ENCODE peak calls at places on chromosomes 13 and 19, in seven cellular contexts. One of them, this sample, is unnamed.

GRCh38 chr13:46119883-46120614 is 15.2 kb upstream of the CPB2 start:
- DNase-seq in HCT116: peak; percentile 39
- DNase-seq in uterus: no peak
- DNase-seq in IMR-90: peak; percentile 19
- DNase-seq in heart left ventricle: no peak
- DNase-seq in H1: no peak
- DNase-seq in tibial nerve: no peak
- DNase-seq in this sample: no peak

GRCh38 chr19:7507884-7508283 is 8.0 kb upstream of the ZNF358 start:
- DNase-seq in H1: peak; percentile 60
- DNase-seq in uterus: no peak
- DNase-seq in heart left ventricle: no peak
- DNase-seq in IMR-90: peak; percentile 80
- DNase-seq in HCT116: peak; percentile 90
- DNase-seq in tibial nerve: peak; percentile 56
- DNase-seq in this sample: peak; percentile 96

GRCh38 chr19:40889366-40889765 is 7.3 kb upstream of the CYP2A7 start:
- DNase-seq in H1: no peak
- DNase-seq in IMR-90: no peak
- DNase-seq in tibial nerve: no peak
- DNase-seq in uterus: no peak
- DNase-seq in heart left ventricle: no peak
- DNase-seq in HCT116: no peak
- DNase-seq in this sample: no peak

GRCh38 chr19:44846455-44847143 is 502 bp downstream of the NECTIN2 start:
- DNase-seq in tibial nerve: no peak
- DNase-seq in uterus: peak; percentile 68
- DNase-seq in IMR-90: no peak
- DNase-seq in heart left ventricle: peak; percentile 51
- DNase-seq in HCT116: no peak
- DNase-seq in H1: no peak
- DNase-seq in this sample: no peak

GRCh38 chr19:4814625-4815425 is 16.7 kb downstream of the TICAM1 start:
- DNase-seq in uterus: no peak
- DNase-seq in HCT116: no peak
- DNase-seq in H1: no peak
- DNase-seq in heart left ventricle: no peak
- DNase-seq in IMR-90: peak; percentile 64
- DNase-seq in tibial nerve: no peak
- DNase-seq in this sample: no peak

GRCh38 chr13:86446311-86446710 is 647.1 kb upstream of the SLITRK6 start:
- DNase-seq in uterus: no peak
- DNase-seq in IMR-90: peak; percentile 13
- DNase-seq in H1: peak; percentile 38
- DNase-seq in tibial nerve: no peak
- DNase-seq in HCT116: no peak
- DNase-seq in heart left ventricle: no peak
- DNase-seq in this sample: peak; percentile 61

GRCh38 chr13:97344250-97345175 is 89.5 kb upstream of the RAP2A start:
- DNase-seq in uterus: peak; percentile 64
- DNase-seq in heart left ventricle: peak; percentile 54
- DNase-seq in HCT116: peak; percentile 49
- DNase-seq in IMR-90: peak; percentile 61
- DNase-seq in H1: no peak
- DNase-seq in tibial nerve: peak; percentile 48
- DNase-seq in this sample: peak; percentile 26

GRCh38 chr13:52004508-52005183 is 6.6 kb downstream of the ATP7B start:
- DNase-seq in IMR-90: no peak
- DNase-seq in HCT116: no peak
- DNase-seq in tibial nerve: no peak
- DNase-seq in H1: no peak
- DNase-seq in heart left ventricle: no peak
- DNase-seq in uterus: no peak
- DNase-seq in this sample: no peak

GRCh38 chr19:28020631-28021315 is 1192.2 kb downstream of the UQCRFS1 start:
- DNase-seq in uterus: no peak
- DNase-seq in IMR-90: no peak
- DNase-seq in heart left ventricle: no peak
- DNase-seq in tibial nerve: no peak
- DNase-seq in H1: no peak
- DNase-seq in HCT116: no peak
- DNase-seq in this sample: no peak
- TF ChIP-seq POLR2A in uterus: no peak
- TF ChIP-seq POLR2A in IMR-90: no peak
- TF ChIP-seq POLR2A in heart left ventricle: no peak
- TF ChIP-seq POLR2A in tibial nerve: no peak
- TF ChIP-seq POLR2A in H1: no peak
- TF ChIP-seq POLR2A in HCT116: no peak
- TF ChIP-seq POLR2A in this sample: no peak

GRCh38 chr19:16260160-16260793 is 62.6 kb downstream of the AP1M1 start:
- DNase-seq in IMR-90: no peak
- DNase-seq in H1: no peak
- DNase-seq in tibial nerve: no peak
- DNase-seq in heart left ventricle: no peak
- DNase-seq in HCT116: no peak
- DNase-seq in uterus: no peak
- DNase-seq in this sample: no peak

GRCh38 chr19:16257509-16258002 is 59.8 kb downstream of the AP1M1 start:
- DNase-seq in H1: no peak
- DNase-seq in IMR-90: no peak
- DNase-seq in uterus: no peak
- DNase-seq in tibial nerve: no peak
- DNase-seq in HCT116: no peak
- DNase-seq in heart left ventricle: no peak
- DNase-seq in this sample: no peak

GRCh38 chr19:16259385-16260159 is 61.9 kb downstream of the AP1M1 start:
- DNase-seq in tibial nerve: no peak
- DNase-seq in H1: no peak
- DNase-seq in HCT116: no peak
- DNase-seq in uterus: no peak
- DNase-seq in IMR-90: no peak
- DNase-seq in heart left ventricle: no peak
- DNase-seq in this sample: no peak

GRCh38 chr19:16260794-16261161 is 63.1 kb downstream of the AP1M1 start:
- DNase-seq in IMR-90: no peak
- DNase-seq in H1: no peak
- DNase-seq in uterus: no peak
- DNase-seq in tibial nerve: no peak
- DNase-seq in HCT116: no peak
- DNase-seq in heart left ventricle: no peak
- DNase-seq in this sample: no peak

DNA sequence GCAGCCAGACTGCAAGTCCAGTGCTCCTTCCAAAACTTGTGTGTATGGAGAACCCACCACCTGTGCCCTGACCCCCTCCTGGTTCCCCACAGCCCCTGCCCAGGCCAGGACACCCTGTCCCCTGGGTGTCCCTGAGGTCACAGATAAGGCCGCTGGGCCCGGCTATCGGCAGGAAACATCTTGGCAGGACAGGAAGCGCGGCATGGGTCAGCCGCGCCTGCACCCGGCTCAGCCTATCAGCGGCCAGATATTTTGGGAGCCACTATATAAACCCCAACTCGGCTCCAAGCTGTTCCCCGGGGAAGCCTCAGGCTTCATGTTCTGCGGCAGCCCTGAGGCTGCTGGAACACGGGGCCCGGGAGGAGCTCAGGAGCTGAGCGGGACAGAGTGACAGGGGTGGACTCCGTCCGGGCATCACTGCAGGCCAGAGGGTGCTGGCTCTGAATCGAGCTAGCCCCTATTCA is 60.8 kb downstream of the AP1M1 start:
- DNase-seq in IMR-90: no peak
- DNase-seq in uterus: peak; percentile 75
- DNase-seq in HCT116: no peak
- DNase-seq in H1: no peak
- DNase-seq in tibial nerve: peak; percentile 35
- DNase-seq in heart left ventricle: peak; percentile 85
- DNase-seq in this sample: no peak
- TF ChIP-seq POLR2A in IMR-90: no peak
- TF ChIP-seq POLR2A in uterus: peak; percentile 74
- TF ChIP-seq POLR2A in HCT116: no peak
- TF ChIP-seq POLR2A in H1: no peak
- TF ChIP-seq POLR2A in tibial nerve: peak; percentile 41
- TF ChIP-seq POLR2A in heart left ventricle: peak; percentile 92
- TF ChIP-seq POLR2A in this sample: no peak

GRCh38 chr19:14798760-14799159 is 20.4 kb upstream of the ADGRE2 start:
- DNase-seq in HCT116: no peak
- DNase-seq in H1: no peak
- DNase-seq in IMR-90: no peak
- DNase-seq in uterus: no peak
- DNase-seq in tibial nerve: no peak
- DNase-seq in heart left ventricle: no peak
- DNase-seq in this sample: no peak

GRCh38 chr19:14796021-14796420 is 17.7 kb upstream of the ADGRE2 start:
- DNase-seq in H1: no peak
- DNase-seq in uterus: no peak
- DNase-seq in IMR-90: no peak
- DNase-seq in HCT116: no peak
- DNase-seq in heart left ventricle: no peak
- DNase-seq in tibial nerve: no peak
- DNase-seq in this sample: no peak

GRCh38 chr19:14795078-14795721 is 16.8 kb upstream of the ADGRE2 start:
- DNase-seq in heart left ventricle: no peak
- DNase-seq in HCT116: no peak
- DNase-seq in uterus: no peak
- DNase-seq in tibial nerve: no peak
- DNase-seq in IMR-90: no peak
- DNase-seq in H1: no peak
- DNase-seq in this sample: no peak
- TF ChIP-seq POLR2A in heart left ventricle: no peak
- TF ChIP-seq POLR2A in HCT116: no peak
- TF ChIP-seq POLR2A in uterus: no peak
- TF ChIP-seq POLR2A in tibial nerve: no peak
- TF ChIP-seq POLR2A in IMR-90: no peak
- TF ChIP-seq POLR2A in H1: no peak
- TF ChIP-seq POLR2A in this sample: no peak

DNA sequence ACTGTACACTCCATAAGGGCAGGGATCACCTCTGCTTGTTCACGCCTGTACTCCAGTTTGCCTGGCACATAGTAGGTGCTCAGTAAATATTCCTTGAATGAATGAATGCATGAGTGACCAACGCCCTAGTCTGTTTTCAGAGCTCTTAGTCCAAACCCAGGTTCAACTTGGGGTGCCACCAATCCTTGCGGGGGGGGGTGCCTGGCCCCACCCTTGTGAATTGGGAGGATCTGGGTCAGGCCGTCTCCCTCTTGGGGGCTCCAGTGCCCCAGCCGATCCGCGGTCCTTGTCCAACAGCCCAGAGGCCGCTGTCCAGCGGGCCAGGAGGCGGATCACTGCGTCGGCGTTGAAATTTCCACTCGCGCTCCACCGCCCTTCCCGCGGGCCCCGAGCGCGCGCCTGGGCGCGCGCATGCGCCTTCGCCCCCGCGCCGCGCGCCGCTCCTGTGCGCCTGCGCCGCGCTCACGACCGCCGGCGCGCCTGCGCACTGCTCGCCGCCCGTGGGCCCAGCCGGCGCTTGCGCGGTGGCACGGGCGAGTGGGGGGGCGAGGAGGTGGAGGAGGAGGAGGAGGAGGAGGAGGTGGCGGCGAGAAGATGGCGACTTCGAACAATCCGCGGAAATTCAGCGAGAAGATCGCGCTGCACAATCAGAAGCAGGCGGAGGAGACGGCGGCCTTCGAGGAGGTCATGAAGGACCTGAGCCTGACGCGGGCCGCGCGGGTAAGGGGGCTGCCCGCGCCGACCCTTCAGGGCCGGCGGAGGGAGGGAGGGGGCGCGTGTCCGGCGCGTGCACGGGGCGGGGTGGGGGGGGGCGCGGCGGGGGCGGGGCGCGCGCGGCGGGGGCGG is at the start of gene CRTC1:
- DNase-seq in tibial nerve: peak; percentile 76
- DNase-seq in H1: peak; percentile 46
- DNase-seq in heart left ventricle: peak; percentile 91
- DNase-seq in HCT116: peak; percentile 65
- DNase-seq in IMR-90: peak; percentile 79
- DNase-seq in uterus: peak; percentile 89
- DNase-seq in this sample: peak; percentile 98
- TF ChIP-seq POLR2A in tibial nerve: peak; percentile 80
- TF ChIP-seq POLR2A in H1: peak; percentile 81
- TF ChIP-seq POLR2A in heart left ventricle: peak; percentile 71
- TF ChIP-seq POLR2A in HCT116: peak; percentile 54
- TF ChIP-seq POLR2A in IMR-90: peak; percentile 83
- TF ChIP-seq POLR2A in uterus: peak; percentile 57
- TF ChIP-seq POLR2A in this sample: peak; percentile 69

DNA sequence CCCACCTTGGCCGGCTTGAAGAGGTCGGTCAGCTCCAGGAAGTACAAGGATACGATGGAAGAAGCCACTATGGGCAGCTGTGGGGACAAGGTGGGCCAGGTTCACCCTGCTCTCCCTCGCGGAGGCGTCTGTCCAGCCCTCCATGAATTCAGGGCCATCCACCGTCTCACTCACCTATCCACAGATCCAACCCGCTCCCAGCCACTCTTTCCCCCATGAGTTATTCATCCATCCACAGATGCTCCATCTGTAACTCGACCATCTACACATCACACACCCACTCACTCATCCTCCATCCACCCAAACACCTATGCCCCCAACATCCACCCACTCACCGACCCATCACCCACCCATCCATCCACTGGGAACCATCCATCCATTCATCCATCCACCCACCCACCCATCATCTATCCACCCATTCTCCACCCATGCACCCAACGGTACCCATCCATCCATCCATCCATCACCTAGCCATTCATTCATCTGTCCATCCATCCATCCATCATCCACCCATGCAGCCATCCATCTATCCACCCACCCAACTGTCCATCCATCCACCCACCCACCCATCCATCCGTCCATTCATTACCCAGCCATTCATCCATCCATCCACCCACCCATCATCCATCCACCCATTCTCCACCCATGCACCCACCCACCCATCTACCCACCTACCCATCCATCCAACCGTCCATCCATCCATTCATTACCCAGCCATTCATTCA is 5.8 kb downstream of the PLPPR3 start:
- DNase-seq in tibial nerve: no peak
- DNase-seq in H1: no peak
- DNase-seq in IMR-90: no peak
- DNase-seq in uterus: no peak
- DNase-seq in HCT116: no peak
- DNase-seq in heart left ventricle: no peak
- DNase-seq in this sample: peak; percentile 33
- TF ChIP-seq POLR2A in tibial nerve: no peak
- TF ChIP-seq POLR2A in H1: no peak
- TF ChIP-seq POLR2A in IMR-90: peak; percentile 23
- TF ChIP-seq POLR2A in uterus: no peak
- TF ChIP-seq POLR2A in HCT116: no peak
- TF ChIP-seq POLR2A in heart left ventricle: no peak
- TF ChIP-seq POLR2A in this sample: no peak

GRCh38 chr19:33832633-33833032 is 36.0 kb downstream of the KCTD15 start:
- DNase-seq in tibial nerve: no peak
- DNase-seq in H1: no peak
- DNase-seq in HCT116: no peak
- DNase-seq in IMR-90: no peak
- DNase-seq in uterus: no peak
- DNase-seq in heart left ventricle: no peak
- DNase-seq in this sample: no peak
- TF ChIP-seq POLR2A in tibial nerve: no peak
- TF ChIP-seq POLR2A in H1: no peak
- TF ChIP-seq POLR2A in HCT116: no peak
- TF ChIP-seq POLR2A in IMR-90: no peak
- TF ChIP-seq POLR2A in uterus: no peak
- TF ChIP-seq POLR2A in heart left ventricle: no peak
- TF ChIP-seq POLR2A in this sample: no peak